ENCODE peak calls at places on chromosome 22, in five cellular contexts. P, A, Y, M and W are unnamed samples.

GRCh38 chr22:38246046-38246658 is 26.7 kb downstream of the TMEM184B start:
- DNase-seq in A (peak), Y (no peak), P (no peak), M (no peak), W (no peak)

GRCh38 chr22:39254789-39255298 is 10.1 kb upstream of the PDGFB start:
- DNase-seq in M (no peak), P (no peak), Y (no peak), A (no peak), W (no peak)

GRCh38 chr22:23251445-23252093 is 71.3 kb downstream of the BCR start:
- DNase-seq in A (no peak), P (no peak), Y (peak), M (no peak), W (no peak)

GRCh38 chr22:43945632-43946390 is 9.4 kb upstream of the SAMM50 start:
- DNase-seq in P (peak), M (peak), A (peak), Y (no peak), W (peak)

GRCh38 chr22:46576556-46577351 is 39.3 kb upstream of the CELSR1 start:
- DNase-seq in Y (peak), P (peak), A (peak), M (no peak), W (peak)

GRCh38 chr22:22752556-22753477 is 108.4 kb downstream of the GGTLC2 start:
- DNase-seq in A (peak), Y (no peak), M (no peak), P (no peak), W (no peak)

GRCh38 chr22:32855023-32855756 is 53.7 kb downstream of the TIMP3 start:
- DNase-seq in P (no peak), M (no peak), A (no peak), Y (no peak), W (peak)

GRCh38 chr22:33467067-33467466 is 408.9 kb upstream of the SYN3 start:
- DNase-seq in A (no peak), M (no peak), Y (no peak), P (no peak), W (no peak)

GRCh38 chr22:45903355-45904149 is 73.4 kb downstream of the WNT7B start:
- DNase-seq in Y (no peak), P (no peak), M (no peak), A (no peak), W (peak)

GRCh38 chr22:31604746-31605705 is 57.0 kb downstream of the PISD start:
- DNase-seq in Y (no peak), P (no peak), A (no peak), M (no peak), W (no peak)

GRCh38 chr22:50656122-50657070 is 16.2 kb upstream of the SHANK3 start:
- DNase-seq in Y (peak), M (no peak), P (peak), A (no peak), W (peak)

GRCh38 chr22:41127447-41127846 is 35.1 kb downstream of the EP300 start:
- DNase-seq in P (peak), Y (peak), M (no peak), A (no peak), W (no peak)

GRCh38 chr22:41226728-41227655 is 13.7 kb downstream of the CHADL start:
- DNase-seq in A (no peak), M (no peak), Y (no peak), P (no peak), W (no peak)

GRCh38 chr22:49381595-49382450 is 445.9 kb downstream of the BRD1 start:
- DNase-seq in P (peak), M (no peak), A (no peak), Y (no peak), W (no peak)

GRCh38 chr22:37331034-37331428 is 48.7 kb downstream of the CYTH4 start:
- DNase-seq in M (no peak), A (no peak), Y (peak), P (no peak), W (no peak)

GRCh38 chr22:45211848-45212247 is 28.8 kb downstream of the KIAA0930 start:
- DNase-seq in P (no peak), Y (peak), M (no peak), A (no peak), W (no peak)

DNA sequence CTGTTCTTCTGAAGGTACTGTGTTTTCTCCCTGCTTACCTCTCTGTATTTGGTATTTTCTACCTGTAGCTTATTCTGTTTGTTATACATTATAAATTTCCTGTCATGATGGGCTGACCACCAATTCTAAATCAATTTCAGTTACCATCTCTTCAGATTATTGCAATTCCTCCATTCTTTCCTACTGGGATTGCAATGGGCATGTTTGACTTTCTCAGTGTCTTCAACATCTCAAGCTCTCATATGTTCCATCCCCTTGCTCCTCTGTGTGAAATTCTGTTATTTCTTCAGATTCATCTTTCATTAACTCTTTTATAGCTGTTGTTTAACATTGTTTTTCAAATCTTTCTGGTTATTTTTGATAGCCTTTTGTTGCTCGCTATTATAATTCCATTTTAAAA is 15.5 kb upstream of the C22orf39 start:
- DNase-seq in A (no peak), M (no peak), Y (no peak), P (no peak), W (no peak)
- H3K27ac ChIP-seq in A (no peak), M (no peak), Y (no peak), P (no peak), W (no peak)

DNA sequence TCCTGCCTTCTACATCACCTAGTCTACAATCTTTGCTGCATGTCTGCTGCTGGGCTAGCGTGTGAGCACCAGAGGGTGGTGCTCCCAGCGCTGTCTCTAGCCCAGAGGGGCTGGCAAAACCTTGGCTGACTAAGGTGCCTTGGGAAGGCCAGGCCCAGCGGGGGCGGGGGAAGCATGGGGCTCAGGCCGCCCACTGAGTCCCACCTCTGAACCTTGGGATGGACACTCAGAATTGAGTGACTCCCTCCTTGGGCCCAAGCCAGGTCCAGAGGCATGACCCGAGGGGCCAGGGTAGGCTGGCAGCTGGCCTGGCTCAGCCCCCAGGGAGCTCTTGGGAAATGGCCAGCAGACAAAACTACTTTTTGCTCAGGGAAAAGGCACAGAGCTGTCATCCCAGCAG is 7.6 kb upstream of the GAL3ST1 start:
- DNase-seq in Y (no peak), P (no peak), A (no peak), M (no peak), W (no peak)
- H3K27ac ChIP-seq in Y (no peak), P (no peak), A (no peak), M (no peak), W (no peak)

GRCh38 chr22:17368727-17369552 is at the start of gene CECR2:
- DNase-seq in P (peak), M (no peak), Y (peak), A (peak), W (peak)
- H3K27ac ChIP-seq in P (peak), M (peak), Y (peak), A (no peak), W (peak)

DNA sequence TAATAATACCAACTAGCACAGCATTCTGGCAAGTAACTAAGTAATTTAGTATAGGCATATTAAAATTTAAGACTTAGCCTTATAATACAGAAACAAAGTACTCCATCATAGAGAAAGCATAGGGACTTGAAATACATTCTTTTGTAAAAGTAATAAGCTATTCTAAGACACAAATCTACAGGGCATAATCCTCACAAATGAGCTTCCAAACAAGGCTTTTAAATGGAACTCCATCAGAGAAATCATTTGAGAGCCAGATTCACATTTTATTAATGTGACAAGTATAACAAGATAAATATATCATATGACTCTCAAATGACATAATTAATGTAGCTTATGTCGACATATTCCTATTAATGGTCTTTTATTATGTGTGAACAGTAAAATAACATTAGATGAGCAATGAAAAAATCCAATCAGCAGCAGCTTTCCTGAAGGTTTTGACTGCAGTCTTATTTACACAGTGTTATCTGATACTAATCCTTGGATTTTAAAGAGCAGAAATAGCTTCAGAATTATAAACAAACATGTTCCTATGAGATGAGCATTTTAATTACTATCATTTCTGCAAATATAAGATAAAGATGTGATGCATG is 241.4 kb downstream of the TTC28 start:
- DNase-seq in Y (no peak), A (no peak), P (no peak), M (no peak), W (no peak)
- H3K27ac ChIP-seq in Y (no peak), A (no peak), P (no peak), M (no peak), W (no peak)